ENCODE peak calls at places on chromosomes 12 and 14, in nine cellular contexts. F is left ventricle myocardium inferior; Z is CD8-positive, alpha-beta T cell; U is fibroblast of the aortic adventitia; X is cardiac muscle cell; Q is mucosa of descending colon; A is sigmoid colon; J is heart right ventricle; G is WTC11. I is an unnamed sample.

GRCh38 chr12:54341343-54341742 is 16.4 kb downstream of the COPZ1 start:
- DNase-seq in F (no peak), Z (no peak), U (no peak), X (no peak), Q (no peak), A (no peak), J (no peak), G (no peak), I (no peak)

GRCh38 chr14:103398427-103399195 is 13.4 kb downstream of the MARK3 start:
- DNase-seq in F (no peak), Z (no peak), U (peak), X (peak), Q (no peak), A (no peak), J (no peak), G (no peak), I (no peak)

GRCh38 chr12:119044094-119044493 is 62.8 kb downstream of the SRRM4 start:
- DNase-seq in F (no peak), Z (no peak), U (no peak), X (no peak), Q (no peak), A (no peak), J (no peak), G (no peak), I (no peak)

GRCh38 chr14:91315844-91316267 is 71.4 kb upstream of the GPR68 start:
- DNase-seq in F (no peak), Z (peak), U (no peak), X (no peak), Q (peak), A (no peak), J (no peak), G (no peak), I (peak)

GRCh38 chr14:21001218-21001617 is 2.1 kb downstream of the SLC39A2 start:
- DNase-seq in F (no peak), Z (no peak), U (no peak), X (no peak), Q (peak), A (no peak), J (no peak), G (peak), I (no peak)

GRCh38 chr14:53306267-53306721 is 153.2 kb upstream of the DDHD1 start:
- DNase-seq in F (peak), Z (no peak), U (peak), X (peak), Q (peak), A (peak), J (peak), G (peak), I (no peak)

GRCh38 chr12:110741795-110742717 is 635 bp downstream of the PPP1CC start:
- DNase-seq in F (no peak), Z (no peak), U (peak), X (peak), Q (no peak), A (peak), J (peak), G (peak), I (no peak)

GRCh38 chr12:32400114-32400672 is 835 bp downstream of the FGD4 start:
- DNase-seq in F (no peak), Z (no peak), U (no peak), X (no peak), Q (no peak), A (no peak), J (no peak), G (peak), I (no peak)

GRCh38 chr14:94292526-94292871 is 569 bp downstream of the SERPINA10 start:
- DNase-seq in F (no peak), Z (no peak), U (no peak), X (no peak), Q (no peak), A (no peak), J (no peak), G (no peak), I (no peak)

GRCh38 chr12:65825573-65826512 is 1.6 kb downstream of the HMGA2 start:
- DNase-seq in F (no peak), Z (no peak), U (peak), X (peak), Q (peak), A (peak), J (peak), G (peak), I (peak)

GRCh38 chr14:62939970-62940369 is 105.3 kb downstream of the KCNH5 start:
- DNase-seq in F (no peak), Z (no peak), U (no peak), X (no peak), Q (no peak), A (no peak), J (no peak), G (no peak), I (no peak)

GRCh38 chr14:89618309-89618708 is 201.3 kb upstream of the FOXN3 start:
- DNase-seq in F (no peak), Z (no peak), U (peak), X (no peak), Q (no peak), A (no peak), J (no peak), G (no peak), I (no peak)

GRCh38 chr12:128079476-128079875 is 187.5 kb upstream of the TMEM132C start:
- DNase-seq in F (no peak), Z (no peak), U (no peak), X (no peak), Q (no peak), A (no peak), J (no peak), G (no peak), I (no peak)

GRCh38 chr14:104429291-104429861 is 150.2 kb upstream of the C14orf180 start:
- DNase-seq in F (no peak), Z (no peak), U (no peak), X (no peak), Q (no peak), A (no peak), J (no peak), G (no peak), I (no peak)

GRCh38 chr14:103581206-103581605 is 18.4 kb downstream of the COA8 start:
- DNase-seq in F (no peak), Z (no peak), U (no peak), X (no peak), Q (peak), A (no peak), J (no peak), G (no peak), I (no peak)

GRCh38 chr14:93319494-93319893 is 13.3 kb downstream of the BTBD7 start:
- DNase-seq in F (no peak), Z (no peak), U (no peak), X (no peak), Q (no peak), A (no peak), J (no peak), G (no peak), I (no peak)

GRCh38 chr12:6532051-6532926 is 2.0 kb upstream of the GAPDH start:
- DNase-seq in F (no peak), Z (peak), U (peak), X (peak), Q (peak), A (peak), J (no peak), G (peak), I (peak)

GRCh38 chr14:74604896-74605295 is 7.1 kb downstream of the LTBP2 start:
- DNase-seq in F (no peak), Z (no peak), U (peak), X (no peak), Q (no peak), A (no peak), J (no peak), G (no peak), I (no peak)

GRCh38 chr14:74713395-74713735 is 421 bp downstream of the FCF1 start:
- DNase-seq in F (no peak), Z (no peak), U (no peak), X (no peak), Q (no peak), A (no peak), J (no peak), G (no peak), I (no peak)

GRCh38 chr14:63295231-63295685 is 23.5 kb downstream of the GPHB5 start:
- DNase-seq in F (no peak), Z (no peak), U (no peak), X (no peak), Q (no peak), A (no peak), J (no peak), G (no peak), I (no peak)

GRCh38 chr12:124668602-124669001 is 101.2 kb upstream of the NCOR2 start:
- DNase-seq in F (no peak), Z (no peak), U (peak), X (peak), Q (no peak), A (peak), J (no peak), G (no peak), I (no peak)

GRCh38 chr14:70971588-70971987 is 64.3 kb downstream of the PCNX1 start:
- DNase-seq in F (no peak), Z (no peak), U (no peak), X (no peak), Q (no peak), A (no peak), J (no peak), G (no peak), I (no peak)

GRCh38 chr12:58655375-58655774 is 264.9 kb downstream of the LRIG3 start:
- DNase-seq in F (no peak), Z (no peak), U (no peak), X (no peak), Q (no peak), A (no peak), J (no peak), G (no peak), I (no peak)

GRCh38 chr12:96548384-96548783 is 59.0 kb downstream of the CFAP54 start:
- DNase-seq in F (no peak), Z (no peak), U (no peak), X (no peak), Q (no peak), A (no peak), J (no peak), G (no peak), I (no peak)

GRCh38 chr12:131487379-131488129 is 223.3 kb upstream of the SFSWAP start:
- DNase-seq in F (no peak), Z (no peak), U (no peak), X (no peak), Q (no peak), A (no peak), J (no peak), G (no peak), I (no peak)

GRCh38 chr12:71665109-71665476 is 992 bp downstream of the THAP2 start:
- DNase-seq in F (no peak), Z (no peak), U (no peak), X (no peak), Q (no peak), A (no peak), J (no peak), G (no peak), I (no peak)

GRCh38 chr12:132084681-132085635 is 59.2 kb downstream of the DDX51 start:
- DNase-seq in F (peak), Z (no peak), U (peak), X (peak), Q (peak), A (peak), J (peak), G (peak), I (no peak)

GRCh38 chr12:105740337-105740736 is 398.4 kb downstream of the NUAK1 start:
- DNase-seq in F (no peak), Z (no peak), U (no peak), X (no peak), Q (no peak), A (no peak), J (no peak), G (peak), I (no peak)

GRCh38 chr12:77232045-77232444 is 166.7 kb upstream of the E2F7 start:
- DNase-seq in F (no peak), Z (no peak), U (peak), X (peak), Q (no peak), A (no peak), J (no peak), G (no peak), I (no peak)

GRCh38 chr12:132282950-132283771 is 46.2 kb downstream of the GALNT9 start:
- DNase-seq in F (no peak), Z (no peak), U (no peak), X (no peak), Q (peak), A (no peak), J (no peak), G (peak), I (no peak)

GRCh38 chr12:57101892-57102695 is 9.1 kb downstream of the STAT6 start:
- DNase-seq in F (no peak), Z (no peak), U (no peak), X (no peak), Q (no peak), A (no peak), J (no peak), G (no peak), I (peak)

GRCh38 chr14:69043007-69043444 is 63.9 kb upstream of the ACTN1 start:
- DNase-seq in F (peak), Z (no peak), U (no peak), X (no peak), Q (peak), A (no peak), J (no peak), G (no peak), I (no peak)

GRCh38 chr14:34081576-34082136 is 130.8 kb upstream of the EGLN3 start:
- DNase-seq in F (no peak), Z (no peak), U (peak), X (peak), Q (no peak), A (no peak), J (no peak), G (no peak), I (no peak)

GRCh38 chr14:68762944-68763831 is 29.7 kb downstream of the ZFP36L1 start:
- DNase-seq in F (peak), Z (no peak), U (peak), X (peak), Q (no peak), A (peak), J (peak), G (peak), I (no peak)

GRCh38 chr12:110577717-110578521 is 5.2 kb downstream of the PPTC7 start:
- DNase-seq in F (no peak), Z (peak), U (peak), X (peak), Q (no peak), A (no peak), J (no peak), G (no peak), I (no peak)

DNA sequence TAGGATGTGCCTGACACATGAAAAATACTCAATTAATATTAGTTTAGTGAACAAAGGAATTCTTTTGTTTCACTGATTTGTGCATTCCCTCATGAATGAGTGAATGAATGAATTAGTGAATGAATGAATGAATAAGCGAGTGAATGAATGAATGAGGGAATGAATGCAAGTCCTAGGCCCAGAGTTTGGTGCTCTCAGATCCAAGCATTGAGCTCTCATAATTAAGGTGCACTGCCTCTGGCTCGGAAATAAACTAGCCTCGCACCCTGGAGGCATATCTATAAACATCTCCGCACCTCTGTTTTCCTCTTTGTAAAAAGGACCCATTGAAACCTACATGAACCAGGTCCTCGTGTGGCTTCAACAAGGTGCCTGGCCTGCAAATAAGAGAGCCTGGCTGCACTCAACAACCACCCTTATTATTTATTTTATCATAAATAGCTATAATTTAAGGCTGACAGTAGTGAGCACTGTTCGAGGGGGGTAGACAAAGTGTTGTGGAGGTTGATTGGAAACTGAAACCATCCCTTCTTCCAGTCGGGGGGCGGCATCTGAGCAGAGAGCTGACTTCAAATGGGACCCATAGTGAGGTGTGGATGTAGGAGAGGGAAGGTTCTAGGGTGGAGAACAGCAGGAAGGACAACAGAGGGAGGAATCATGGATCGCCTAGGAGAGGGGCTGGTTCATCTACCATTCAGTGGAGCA is 316.8 kb downstream of the BCL11B start:
- DNase-seq in F (no peak), Z (no peak), U (no peak), X (no peak), Q (no peak), A (peak), J (no peak), G (no peak), I (no peak)
- TF ChIP-seq CTCF in F (no peak), Z (no peak), U (no peak), X (no peak), Q (no peak), A (no peak), J (no peak), G (no peak), I (no peak)

GRCh38 chr14:54487771-54488170 is 1.0 kb downstream of the GMFB start:
- DNase-seq in F (no peak), Z (no peak), U (peak), X (peak), Q (no peak), A (no peak), J (no peak), G (no peak), I (no peak)

GRCh38 chr14:54489731-54490447 is 1.1 kb upstream of the GMFB start:
- DNase-seq in F (no peak), Z (no peak), U (no peak), X (no peak), Q (no peak), A (no peak), J (no peak), G (no peak), I (no peak)

GRCh38 chr14:54488318-54488645 is 498 bp downstream of the GMFB start:
- DNase-seq in F (no peak), Z (no peak), U (peak), X (no peak), Q (no peak), A (no peak), J (no peak), G (no peak), I (no peak)

GRCh38 chr14:54489318-54489683 is 521 bp upstream of the GMFB start:
- DNase-seq in F (no peak), Z (no peak), U (no peak), X (no peak), Q (no peak), A (no peak), J (no peak), G (no peak), I (no peak)

DNA sequence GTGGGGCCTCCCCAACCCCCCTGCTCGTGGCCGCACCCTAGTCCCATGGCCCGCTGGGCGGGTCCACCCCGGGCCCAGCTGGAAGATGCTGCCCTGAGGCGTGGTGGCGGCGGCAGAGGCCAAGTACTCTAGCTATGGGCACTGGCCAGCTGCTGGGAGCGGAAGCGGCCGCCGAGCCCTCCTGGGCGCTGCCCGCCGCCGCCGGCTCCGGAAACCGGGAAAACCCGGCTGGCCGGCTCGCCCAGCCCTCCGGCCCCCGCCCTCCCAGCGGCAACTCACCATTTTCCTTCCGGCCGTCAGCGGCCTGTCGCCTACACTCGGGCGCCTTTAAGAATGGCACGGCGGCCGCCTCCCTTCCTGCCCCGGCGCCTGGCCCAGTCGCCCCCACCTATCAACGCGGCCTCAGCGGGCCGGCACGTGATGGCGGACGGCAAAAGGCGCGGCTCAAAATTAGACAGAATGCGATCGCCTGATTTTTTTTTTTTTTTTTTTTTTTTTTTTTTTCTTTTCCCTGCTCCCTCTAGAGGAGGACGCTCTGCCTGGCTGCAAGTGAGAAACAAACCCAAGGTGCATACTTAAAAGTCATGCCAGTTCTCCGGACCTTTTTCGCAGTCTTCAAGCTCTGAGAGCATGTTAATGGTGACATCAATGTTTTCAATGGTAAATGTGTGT is at the start of gene GMFB:
- DNase-seq in F (peak), Z (peak), U (peak), X (peak), Q (peak), A (peak), J (peak), G (peak), I (peak)
- TF ChIP-seq CTCF in F (peak), Z (peak), U (peak), X (peak), Q (no peak), A (peak), J (no peak), G (no peak), I (no peak)

DNA sequence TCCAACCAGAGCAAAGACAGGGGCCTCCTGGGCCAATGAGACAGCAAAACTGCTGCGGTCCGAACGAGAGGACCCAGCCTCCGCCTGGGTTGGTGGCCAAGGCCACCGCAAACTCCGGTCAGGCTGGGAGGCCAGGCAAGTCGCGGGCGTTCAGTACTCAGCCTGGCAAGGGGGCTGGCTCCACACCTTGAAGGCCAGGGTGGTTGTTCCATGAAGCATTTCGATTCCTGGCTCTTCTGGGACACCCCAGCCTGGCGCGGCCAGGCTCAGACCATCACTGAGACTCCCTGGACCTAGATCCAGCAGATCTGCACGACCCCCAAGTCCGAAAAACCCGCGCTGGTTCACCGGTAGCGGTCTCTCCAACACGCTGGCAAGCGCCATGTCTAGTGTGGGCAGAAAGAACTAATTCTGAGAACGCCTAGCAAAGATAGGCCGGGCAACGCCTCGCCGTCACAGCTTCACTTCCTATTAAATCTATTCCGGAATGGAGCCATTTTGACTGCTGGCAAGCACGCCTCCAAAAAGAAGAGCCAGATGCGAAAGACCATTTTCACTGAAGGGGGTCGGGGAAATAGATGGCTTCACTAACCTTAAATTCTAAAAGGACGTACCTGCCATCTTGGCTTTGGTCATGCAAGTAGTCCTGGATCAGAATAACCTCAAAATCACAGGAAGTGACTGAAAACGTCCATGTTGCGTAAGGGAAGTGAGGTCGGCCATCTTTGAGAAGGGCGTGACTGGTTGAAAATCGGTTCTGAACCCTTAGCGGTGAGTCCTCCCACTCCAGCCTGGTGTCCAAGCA is at the start of gene PSMB5:
- DNase-seq in F (peak), Z (peak), U (peak), X (peak), Q (peak), A (peak), J (peak), G (peak), I (peak)
- TF ChIP-seq CTCF in F (peak), Z (no peak), U (peak), X (no peak), Q (no peak), A (peak), J (no peak), G (no peak), I (no peak)

GRCh38 chr14:30903285-30904124 is 29.1 kb downstream of the COCH start:
- DNase-seq in F (no peak), Z (no peak), U (no peak), X (no peak), Q (no peak), A (no peak), J (no peak), G (no peak), I (no peak)

GRCh38 chr14:30907659-30908057 is 33.3 kb downstream of the COCH start:
- DNase-seq in F (no peak), Z (no peak), U (no peak), X (no peak), Q (no peak), A (no peak), J (no peak), G (no peak), I (no peak)

GRCh38 chr14:30908826-30909225 is 34.5 kb downstream of the COCH start:
- DNase-seq in F (no peak), Z (no peak), U (no peak), X (no peak), Q (no peak), A (no peak), J (no peak), G (no peak), I (no peak)

GRCh38 chr14:30906752-30907658 is 32.6 kb downstream of the COCH start:
- DNase-seq in F (no peak), Z (no peak), U (peak), X (peak), Q (no peak), A (no peak), J (no peak), G (no peak), I (no peak)
- TF ChIP-seq CTCF in F (peak), Z (no peak), U (peak), X (peak), Q (no peak), A (no peak), J (no peak), G (no peak), I (no peak)

GRCh38 chr14:35285991-35286564 is 6.1 kb upstream of the PSMA6 start:
- DNase-seq in F (no peak), Z (no peak), U (no peak), X (no peak), Q (no peak), A (no peak), J (no peak), G (no peak), I (no peak)
- TF ChIP-seq CTCF in F (no peak), Z (no peak), U (no peak), X (no peak), Q (no peak), A (no peak), J (no peak), G (no peak), I (no peak)

I was measured in natural killer cell.